ENCODE peak calls at places on chromosomes 16 and 17, in four cellular contexts. S, U, O and D are unnamed samples.

GRCh38 chr16:68991075-68991474 is 114.4 kb upstream of the HAS3 start:
- DNase-seq in U (no peak), S (no peak), O (no peak), D (no peak)

GRCh38 chr16:68445458-68445857 is 2.9 kb downstream of the SMPD3 start:
- DNase-seq in U (no peak), O (no peak), S (peak; percentile 64), D (no peak)

GRCh38 chr17:30336369-30337171 is 2.7 kb upstream of the TMIGD1 start:
- DNase-seq in U (no peak), S (no peak), O (no peak), D (no peak)

GRCh38 chr16:1119766-1120611 is 23.9 kb upstream of the C1QTNF8 start:
- DNase-seq in U (no peak), O (no peak), S (no peak), D (no peak)

GRCh38 chr16:86531193-86531550 is 20.8 kb downstream of the FOXF1 start:
- DNase-seq in S (no peak), U (no peak), O (no peak), D (peak; percentile 79)

GRCh38 chr17:48878920-48879898 is 13.4 kb upstream of the ATP5MC1 start:
- DNase-seq in U (peak; percentile 48), O (no peak), S (peak; percentile 79), D (peak; percentile 24)

GRCh38 chr17:17062866-17063265 is 20.6 kb downstream of the MPRIP start:
- DNase-seq in U (no peak), S (no peak), O (no peak), D (no peak)

GRCh38 chr17:61393904-61394629 is 5.6 kb upstream of the TBX2 start:
- DNase-seq in O (no peak), S (peak; percentile 77), U (no peak), D (no peak)

GRCh38 chr16:54633943-54634362 is 296.7 kb upstream of the IRX5 start:
- DNase-seq in U (peak; percentile 17), O (peak; percentile 35), S (peak; percentile 44), D (no peak)

GRCh38 chr16:63690961-63691360 is 1430.9 kb downstream of the CDH11 start:
- DNase-seq in S (no peak), O (no peak), U (no peak), D (no peak)

GRCh38 chr17:37406635-37407455 is at the start of the genes ACACA and TADA2A:
- DNase-seq in U (peak; percentile 69), O (peak; percentile 14), S (peak; percentile 85), D (peak; percentile 74)

GRCh38 chr16:29809850-29810698 is 1.9 kb upstream of the PRRT2 start:
- DNase-seq in O (no peak), U (no peak), S (no peak), D (no peak)

GRCh38 chr17:82285141-82285540 is 11.6 kb upstream of the CSNK1D start:
- DNase-seq in U (peak; percentile 72), O (no peak), S (no peak), D (no peak)

GRCh38 chr16:28537964-28538732 is 626 bp downstream of the NUPR1 start:
- DNase-seq in S (no peak), O (no peak), U (no peak), D (no peak)

GRCh38 chr17:47983492-47984223 is 12.7 kb downstream of the CDK5RAP3 start:
- DNase-seq in S (no peak), O (no peak), U (peak; percentile 27), D (no peak)

GRCh38 chr16:50535506-50536257 is 12.5 kb upstream of the NKD1 start:
- DNase-seq in S (no peak), O (no peak), U (no peak), D (no peak)

GRCh38 chr16:53913082-53913870 is 209.3 kb downstream of the FTO start:
- DNase-seq in S (no peak), U (no peak), O (no peak), D (peak; percentile 72)

GRCh38 chr16:64089697-64090096 is 1032.2 kb downstream of the CDH11 start:
- DNase-seq in S (peak; percentile 60), O (no peak), U (no peak), D (no peak)

GRCh38 chr17:5832886-5833285 is 237.3 kb upstream of the WSCD1 start:
- DNase-seq in U (no peak), O (no peak), S (no peak), D (no peak)

GRCh38 chr17:45172541-45173286 is 11.0 kb downstream of the HEXIM2 start:
- DNase-seq in S (no peak), U (peak; percentile 54), O (peak; percentile 73), D (peak; percentile 85)

GRCh38 chr17:1112875-1113274 is 66.9 kb downstream of the ABR start:
- DNase-seq in U (no peak), O (no peak), S (no peak), D (no peak)

GRCh38 chr16:12538667-12539081 is 265.0 kb downstream of the CPPED1 start:
- DNase-seq in U (no peak), S (no peak), O (no peak), D (no peak)

GRCh38 chr16:72312862-72313261 is 140.9 kb upstream of the PMFBP1 start:
- DNase-seq in S (no peak), U (no peak), O (no peak), D (no peak)

GRCh38 chr17:41404024-41404651 is 6.7 kb upstream of the KRT31 start:
- DNase-seq in S (no peak), U (no peak), O (no peak), D (no peak)

GRCh38 chr17:35700157-35700556 is 31.3 kb upstream of the RASL10B start:
- DNase-seq in O (peak; percentile 42), U (no peak), S (no peak), D (no peak)

GRCh38 chr17:43213545-43213944 is 1.9 kb downstream of the TMEM106A start:
- DNase-seq in S (no peak), U (no peak), O (no peak), D (no peak)

GRCh38 chr16:65793781-65794180 is 572.7 kb upstream of the CDH5 start:
- DNase-seq in O (no peak), S (no peak), U (no peak), D (no peak)

GRCh38 chr16:69105501-69106361 is at the start of gene HAS3:
- DNase-seq in U (peak; percentile 52), S (peak; percentile 84), O (no peak), D (peak; percentile 51)

GRCh38 chr16:4272114-4272954 is 489 bp downstream of the TFAP4 start:
- DNase-seq in U (peak; percentile 43), S (peak; percentile 86), O (no peak), D (no peak)

GRCh38 chr16:83746611-83747010 is 61.2 kb upstream of the HSBP1 start:
- DNase-seq in O (no peak), S (no peak), U (no peak), D (no peak)

GRCh38 chr16:83743241-83743640 is 64.5 kb upstream of the HSBP1 start:
- DNase-seq in S (no peak), U (no peak), O (no peak), D (no peak)

GRCh38 chr16:83743720-83744119 is 64.1 kb upstream of the HSBP1 start:
- DNase-seq in U (no peak), O (no peak), S (no peak), D (no peak)

GRCh38 chr16:83742520-83742919 is 65.3 kb upstream of the HSBP1 start:
- DNase-seq in U (no peak), O (no peak), S (no peak), D (no peak)

DNA sequence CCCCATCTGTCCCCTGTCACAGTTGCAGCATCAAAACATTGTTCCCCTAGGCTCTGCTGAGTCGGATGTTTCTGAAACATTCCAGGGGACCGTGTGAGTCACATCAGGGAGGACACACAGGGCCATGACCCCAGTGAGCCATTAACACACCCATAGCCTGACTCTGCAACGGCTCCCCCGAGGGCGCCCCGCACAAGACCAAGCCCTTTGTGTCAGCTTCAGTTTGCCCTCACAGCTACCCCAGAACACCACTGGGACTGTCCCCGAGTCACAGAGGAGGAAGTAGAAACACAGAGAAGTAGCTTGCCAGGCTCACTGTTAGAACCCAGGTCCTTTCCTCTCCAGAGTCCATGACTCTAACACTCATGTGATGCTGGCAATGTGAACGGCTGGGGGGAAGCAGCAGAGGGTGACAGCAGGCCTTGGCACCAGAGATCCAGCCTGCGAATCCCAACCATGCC is 63.2 kb upstream of the HSBP1 start:
- DNase-seq in U (no peak), O (no peak), S (no peak), D (peak; percentile 19)
- H3K27ac ChIP-seq in U (no peak overlapping the region), O (no peak overlapping the region), S (no peak overlapping the region), D (peak overlapping the region; percentile 63)

GRCh38 chr16:89291355-89291754 is 73.9 kb downstream of the ZNF778 start:
- DNase-seq in S (no peak), O (no peak), U (no peak), D (no peak)
- H3K27ac ChIP-seq in S (peak overlapping the region; percentile 34), O (no peak overlapping the region), U (no peak overlapping the region), D (no peak overlapping the region)

GRCh38 chr17:28717578-28718316 is at the start of gene RAB34:
- DNase-seq in S (peak; percentile 97), O (peak; percentile 47), U (peak; percentile 67), D (no peak)
- H3K27ac ChIP-seq in S (peak within 1 kb of the TSS; percentile 90), O (peak within 1 kb of the TSS; percentile 94), U (peak within 1 kb of the TSS; percentile 83), D (peak within 1 kb of the TSS; percentile 77)

DNA sequence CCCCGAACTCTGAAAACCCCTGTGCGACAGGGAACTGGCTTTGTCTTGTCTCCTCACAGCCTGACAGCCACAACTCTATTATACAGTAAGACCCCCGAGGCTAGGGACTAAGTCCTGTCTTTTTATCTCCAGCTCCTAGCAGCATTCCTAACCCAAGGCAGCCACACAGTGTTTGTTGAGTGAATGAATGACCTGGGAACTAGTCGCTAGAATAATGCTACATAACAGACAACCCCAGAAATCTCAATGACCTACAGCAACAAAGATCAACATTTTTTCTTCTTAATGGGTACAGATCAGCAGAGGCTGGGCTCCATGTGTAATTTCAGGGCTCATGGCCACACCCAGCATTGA is 71.4 kb upstream of the TNRC6C start:
- DNase-seq in S (no peak), O (no peak), U (no peak), D (no peak)
- H3K27ac ChIP-seq in S (no peak overlapping the region), O (peak overlapping the region; percentile 45), U (peak overlapping the region; percentile 60), D (peak overlapping the region; percentile 89)

GRCh38 chr17:79623786-79624657 is 13.2 kb upstream of the RBFOX3 start:
- DNase-seq in O (no peak), S (no peak), U (no peak), D (no peak)
- H3K27ac ChIP-seq in O (no peak overlapping the region), S (no peak overlapping the region), U (no peak overlapping the region), D (no peak overlapping the region)

DNA sequence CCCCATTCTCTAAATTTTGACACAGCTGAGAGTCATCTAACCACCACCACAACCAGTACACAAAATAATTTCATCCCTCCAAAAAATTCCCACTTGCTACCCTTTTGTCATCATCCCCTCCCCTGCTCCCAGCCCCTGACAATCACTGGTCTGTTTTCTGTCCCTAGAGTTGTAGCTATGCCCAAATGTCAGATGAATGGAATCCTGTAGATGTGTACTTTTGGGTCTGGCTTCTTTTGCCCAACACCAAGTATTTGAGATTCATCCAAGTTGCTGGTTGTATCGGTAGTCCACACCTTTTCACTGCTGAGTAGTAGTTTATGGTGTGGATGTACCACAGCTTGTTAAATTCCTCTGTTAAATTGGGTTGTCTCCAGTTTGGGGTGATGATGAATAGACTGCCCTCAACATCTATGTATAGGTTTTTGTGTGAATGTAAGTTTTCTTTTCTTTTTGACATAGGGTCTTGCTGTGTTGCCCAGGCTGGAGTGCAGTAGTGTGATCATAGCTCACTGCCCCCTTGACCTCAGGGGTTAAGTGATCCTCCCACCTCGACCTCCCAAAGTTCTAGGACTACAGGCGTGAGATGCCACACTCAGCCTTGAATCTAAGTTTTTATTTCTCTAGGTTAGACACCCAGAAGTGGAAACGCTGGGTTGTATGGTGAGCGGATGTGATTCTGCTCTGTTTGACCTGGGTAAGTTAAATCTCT is 14.6 kb upstream of the RMI2 start:
- DNase-seq in U (no peak), S (no peak), O (no peak), D (no peak)
- H3K27ac ChIP-seq in U (no peak overlapping the region), S (no peak overlapping the region), O (no peak overlapping the region), D (no peak overlapping the region)